ENCODE peak calls at places on chromosomes 7 and 10, in six cellular contexts. A, L, F, K, X and T are unnamed samples. For H3K9me3, the result is how much of the 10 kb centered on the place peaks cover.

GRCh38 chr7:30563326-30563942 is 31.2 kb upstream of the GARS1 start:
- DNase-seq in A (no peak), L (peak), F (no peak), K (no peak), X (no peak), T (no peak)

GRCh38 chr10:77821551-77821950 is 105.0 kb downstream of the DLG5 start:
- DNase-seq in A (no peak), L (no peak), F (no peak), K (no peak), X (no peak), T (no peak)

GRCh38 chr7:69883399-69883821 is 285.1 kb downstream of the AUTS2 start:
- DNase-seq in A (no peak), L (no peak), F (no peak), K (no peak), X (no peak), T (no peak)

GRCh38 chr10:4127518-4128315 is 342.7 kb upstream of the KLF6 start:
- DNase-seq in A (no peak), L (no peak), F (no peak), K (no peak), X (peak), T (no peak)

GRCh38 chr10:5478694-5479305 is 20.6 kb downstream of the CALML5 start:
- DNase-seq in A (no peak), L (no peak), F (no peak), K (no peak), X (no peak), T (no peak)

GRCh38 chr7:158685727-158686126 is 18.9 kb downstream of the NCAPG2 start:
- DNase-seq in A (no peak), L (no peak), F (peak), K (no peak), X (no peak), T (no peak)

GRCh38 chr10:70759769-70760168 is 25.4 kb downstream of the TBATA start:
- DNase-seq in A (no peak), L (peak), F (no peak), K (no peak), X (peak), T (no peak)

GRCh38 chr7:73740771-73741170 is 2.2 kb upstream of the ABHD11 start:
- DNase-seq in A (no peak), L (no peak), F (no peak), K (no peak), X (no peak), T (no peak)

GRCh38 chr10:132735341-132735775 is 50.6 kb downstream of the NKX6-2 start:
- DNase-seq in A (no peak), L (no peak), F (no peak), K (no peak), X (no peak), T (no peak)

GRCh38 chr10:124990671-124991625 is 49.0 kb downstream of the ZRANB1 start:
- DNase-seq in A (no peak), L (no peak), F (no peak), K (no peak), X (no peak), T (no peak)

GRCh38 chr10:61901829-61902447 is 439 bp downstream of the ARID5B start:
- DNase-seq in A (no peak), L (peak), F (peak), K (no peak), X (peak), T (no peak)

GRCh38 chr10:6838118-6838517 is 258.0 kb upstream of the PRKCQ start:
- DNase-seq in A (no peak), L (no peak), F (no peak), K (no peak), X (peak), T (no peak)

GRCh38 chr7:76260171-76260703 is 42.2 kb upstream of the HSPB1 start:
- DNase-seq in A (no peak), L (no peak), F (peak), K (peak), X (peak), T (peak)

GRCh38 chr7:155340721-155341120 is 43.0 kb downstream of the INSIG1 start:
- DNase-seq in A (no peak), L (no peak), F (no peak), K (no peak), X (no peak), T (no peak)

GRCh38 chr10:34960983-34961382 is 129.2 kb downstream of the CUL2 start:
- DNase-seq in A (no peak), L (peak), F (no peak), K (no peak), X (peak), T (no peak)

GRCh38 chr7:158935062-158935461 is 78.7 kb downstream of the DYNC2I1 start:
- DNase-seq in A (no peak), L (no peak), F (no peak), K (no peak), X (no peak), T (no peak)

GRCh38 chr7:31887006-31887405 is 183.2 kb downstream of the PDE1C start:
- DNase-seq in A (no peak), L (no peak), F (no peak), K (no peak), X (no peak), T (no peak)

GRCh38 chr10:91683976-91684375 is 51.1 kb upstream of the PPP1R3C start:
- DNase-seq in A (peak), L (peak), F (peak), K (no peak), X (no peak), T (no peak)

GRCh38 chr10:73953665-73954064 is 42.7 kb downstream of the PLAU start:
- DNase-seq in A (no peak), L (peak), F (peak), K (no peak), X (no peak), T (no peak)

GRCh38 chr10:116097239-116097751 is 175.7 kb downstream of the GFRA1 start:
- DNase-seq in A (no peak), L (no peak), F (no peak), K (no peak), X (no peak), T (no peak)

GRCh38 chr10:44697096-44697495 is 214.0 kb upstream of the TMEM72 start:
- DNase-seq in A (no peak), L (no peak), F (no peak), K (no peak), X (no peak), T (no peak)

GRCh38 chr10:58518775-58519174 is 6.1 kb downstream of the BICC1 start:
- DNase-seq in A (no peak), L (peak), F (no peak), K (no peak), X (no peak), T (no peak)

GRCh38 chr7:1632916-1633785 is 36.9 kb upstream of the ELFN1 start:
- DNase-seq in A (no peak), L (no peak), F (no peak), K (no peak), X (no peak), T (no peak)

GRCh38 chr7:6680146-6680545 is 26.6 kb downstream of the ZNF12 start:
- DNase-seq in A (no peak), L (no peak), F (no peak), K (no peak), X (no peak), T (no peak)

GRCh38 chr7:6675807-6676405 is 30.8 kb downstream of the ZNF12 start:
- DNase-seq in A (no peak), L (no peak), F (no peak), K (no peak), X (no peak), T (no peak)
- H3K9me3 ChIP-seq in A (half or more), L (half or more), F (under half), K (half or more), X (half or more), T (under half)

GRCh38 chr7:113188396-113188795 is 70.0 kb upstream of the SMIM30 start:
- DNase-seq in A (no peak), L (no peak), F (no peak), K (no peak), X (no peak), T (no peak)
- H3K9me3 ChIP-seq in A (under half), L (under half), F (under half), K (under half), X (under half), T (under half)

GRCh38 chr7:13560441-13560840 is 429.0 kb downstream of the ETV1 start:
- DNase-seq in A (peak), L (peak), F (peak), K (no peak), X (no peak), T (no peak)

GRCh38 chr7:13563257-13563656 is 426.2 kb downstream of the ETV1 start:
- DNase-seq in A (no peak), L (no peak), F (no peak), K (no peak), X (no peak), T (no peak)

DNA sequence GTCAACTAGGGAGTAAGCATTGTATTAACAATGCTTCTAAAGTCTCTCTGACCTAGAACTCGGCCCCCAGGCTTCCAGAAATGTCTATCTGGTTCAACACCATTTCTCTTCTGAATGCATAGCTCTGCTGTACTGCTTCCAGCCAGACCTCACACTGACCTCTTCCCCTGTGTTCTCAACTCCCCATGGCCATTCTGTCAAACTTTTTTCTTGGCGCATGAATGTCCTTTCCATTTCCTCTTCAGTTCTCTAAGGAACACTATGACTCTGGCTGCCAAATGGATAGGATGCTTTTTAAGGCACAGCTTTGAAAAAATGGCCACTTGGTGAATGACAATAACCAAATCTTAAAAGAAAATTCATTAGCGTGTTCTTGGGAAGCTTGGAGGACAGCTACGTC is 425.8 kb downstream of the ETV1 start:
- DNase-seq in A (no peak), L (no peak), F (no peak), K (no peak), X (no peak), T (no peak)
- H3K9me3 ChIP-seq in A (under half), L (under half), F (under half), K (under half), X (under half), T (under half)

DNA sequence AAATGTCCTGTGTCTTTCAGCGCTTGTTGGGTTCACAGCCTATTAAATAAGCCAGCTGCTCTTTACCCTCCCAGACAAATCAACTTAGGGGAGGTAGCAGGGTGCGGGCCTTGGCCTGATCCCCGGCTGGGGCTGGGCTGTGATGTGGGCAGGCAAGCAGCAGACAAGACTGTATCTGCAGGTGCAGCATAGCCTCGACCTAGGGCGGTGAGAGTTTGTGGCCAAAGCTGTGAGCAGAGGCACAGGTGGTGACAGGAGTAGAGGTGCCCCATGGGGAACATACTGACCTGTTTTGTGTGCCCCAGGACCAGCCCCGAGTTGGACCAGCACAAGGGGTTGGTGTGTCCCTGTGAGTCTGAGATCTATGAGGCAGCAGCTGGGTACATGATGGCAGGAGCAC is 885.4 kb downstream of the ZNF37A start:
- DNase-seq in A (no peak), L (no peak), F (no peak), K (no peak), X (no peak), T (no peak)
- H3K9me3 ChIP-seq in A (under half), L (under half), F (under half), K (under half), X (under half), T (under half)

DNA sequence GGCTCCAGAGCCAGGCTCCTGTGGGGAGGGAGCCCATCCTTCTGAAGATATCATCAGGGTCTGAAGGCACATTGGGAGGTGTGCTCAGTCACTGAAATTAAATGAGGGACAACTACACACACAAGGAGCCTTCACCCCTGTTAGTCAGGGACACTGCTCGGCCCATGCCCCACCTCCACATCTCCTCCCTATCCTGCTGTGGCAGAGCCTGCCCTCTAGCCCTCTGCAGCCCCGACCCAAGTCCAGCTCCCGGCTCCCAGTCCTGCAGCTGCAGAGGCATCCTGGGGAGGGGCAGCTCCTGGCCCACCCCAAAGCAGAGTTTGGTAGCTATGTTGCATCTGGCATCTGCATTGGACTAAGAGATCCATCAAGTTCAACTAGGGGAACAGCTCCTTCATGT is 136.3 kb downstream of the ZNF248 start:
- DNase-seq in A (no peak), L (no peak), F (no peak), K (no peak), X (no peak), T (no peak)
- H3K9me3 ChIP-seq in A (under half), L (under half), F (under half), K (under half), X (under half), T (under half)

GRCh38 chr7:9955138-9955537 is 1018.5 kb upstream of the PHF14 start:
- DNase-seq in A (no peak), L (no peak), F (no peak), K (no peak), X (no peak), T (no peak)
- H3K9me3 ChIP-seq in A (under half), L (under half), F (under half), K (under half), X (under half), T (under half)